ENCODE peak calls at places on chromosomes 5 and 9, in six cellular contexts. One of them, this sample, is unnamed.

GRCh38 chr5:123916331-123917121 is 404.5 kb downstream of the CSNK1G3 start:
- DNase-seq in endothelial cell: no peak
- DNase-seq in germinal center: no peak
- DNase-seq in caudate nucleus: no peak
- DNase-seq in GM23338: no peak
- DNase-seq in activated CD4-positive, alpha-beta T cell treated with anti-CD3 and anti-CD28 coated beads, Interleukin-2, amount 50 U/mL, for 1 hour: no peak
- DNase-seq in this sample: no peak

GRCh38 chr9:113511047-113511521 is 47.6 kb downstream of the RGS3 start:
- DNase-seq in endothelial cell: no peak
- DNase-seq in germinal center: no peak
- DNase-seq in caudate nucleus: no peak
- DNase-seq in GM23338: no peak
- DNase-seq in activated CD4-positive, alpha-beta T cell treated with anti-CD3 and anti-CD28 coated beads, Interleukin-2, amount 50 U/mL, for 1 hour: no peak
- DNase-seq in this sample: no peak

GRCh38 chr5:135324897-135325650 is 74.0 kb downstream of the MACROH2A1 start:
- DNase-seq in endothelial cell: no peak
- DNase-seq in germinal center: no peak
- DNase-seq in caudate nucleus: no peak
- DNase-seq in GM23338: no peak
- DNase-seq in activated CD4-positive, alpha-beta T cell treated with anti-CD3 and anti-CD28 coated beads, Interleukin-2, amount 50 U/mL, for 1 hour: peak; percentile 32
- DNase-seq in this sample: no peak

GRCh38 chr9:109912082-109912581 is 132.1 kb downstream of the PALM2AKAP2 start:
- DNase-seq in endothelial cell: no peak
- DNase-seq in germinal center: no peak
- DNase-seq in caudate nucleus: no peak
- DNase-seq in GM23338: no peak
- DNase-seq in activated CD4-positive, alpha-beta T cell treated with anti-CD3 and anti-CD28 coated beads, Interleukin-2, amount 50 U/mL, for 1 hour: no peak
- DNase-seq in this sample: no peak

GRCh38 chr5:98492258-98492657 is 281.2 kb upstream of the RGMB start:
- DNase-seq in endothelial cell: no peak
- DNase-seq in germinal center: no peak
- DNase-seq in caudate nucleus: no peak
- DNase-seq in GM23338: no peak
- DNase-seq in activated CD4-positive, alpha-beta T cell treated with anti-CD3 and anti-CD28 coated beads, Interleukin-2, amount 50 U/mL, for 1 hour: no peak
- DNase-seq in this sample: no peak

GRCh38 chr9:135615666-135616620 is 23.4 kb downstream of the GLT6D1 start:
- DNase-seq in endothelial cell: no peak
- DNase-seq in germinal center: no peak
- DNase-seq in caudate nucleus: no peak
- DNase-seq in GM23338: no peak
- DNase-seq in activated CD4-positive, alpha-beta T cell treated with anti-CD3 and anti-CD28 coated beads, Interleukin-2, amount 50 U/mL, for 1 hour: no peak
- DNase-seq in this sample: no peak

GRCh38 chr5:97071101-97071500 is 71.3 kb downstream of the LIX1 start:
- DNase-seq in endothelial cell: no peak
- DNase-seq in germinal center: no peak
- DNase-seq in caudate nucleus: no peak
- DNase-seq in GM23338: no peak
- DNase-seq in activated CD4-positive, alpha-beta T cell treated with anti-CD3 and anti-CD28 coated beads, Interleukin-2, amount 50 U/mL, for 1 hour: no peak
- DNase-seq in this sample: no peak

GRCh38 chr5:88979244-88979643 is 96.3 kb upstream of the MEF2C start:
- DNase-seq in endothelial cell: no peak
- DNase-seq in germinal center: peak; percentile 3
- DNase-seq in caudate nucleus: no peak
- DNase-seq in GM23338: peak; percentile 17
- DNase-seq in activated CD4-positive, alpha-beta T cell treated with anti-CD3 and anti-CD28 coated beads, Interleukin-2, amount 50 U/mL, for 1 hour: no peak
- DNase-seq in this sample: no peak

GRCh38 chr9:36742264-36742663 is 169.6 kb downstream of the MELK start:
- DNase-seq in endothelial cell: no peak
- DNase-seq in germinal center: no peak
- DNase-seq in caudate nucleus: no peak
- DNase-seq in GM23338: peak; percentile 30
- DNase-seq in activated CD4-positive, alpha-beta T cell treated with anti-CD3 and anti-CD28 coated beads, Interleukin-2, amount 50 U/mL, for 1 hour: no peak
- DNase-seq in this sample: no peak

GRCh38 chr5:74510476-74510875 is 130.1 kb downstream of the ENC1 start:
- DNase-seq in endothelial cell: no peak
- DNase-seq in germinal center: no peak
- DNase-seq in caudate nucleus: no peak
- DNase-seq in GM23338: no peak
- DNase-seq in activated CD4-positive, alpha-beta T cell treated with anti-CD3 and anti-CD28 coated beads, Interleukin-2, amount 50 U/mL, for 1 hour: no peak
- DNase-seq in this sample: no peak

GRCh38 chr5:67243349-67243748 is 46.8 kb upstream of the CD180 start:
- DNase-seq in endothelial cell: no peak
- DNase-seq in germinal center: no peak
- DNase-seq in caudate nucleus: no peak
- DNase-seq in GM23338: no peak
- DNase-seq in activated CD4-positive, alpha-beta T cell treated with anti-CD3 and anti-CD28 coated beads, Interleukin-2, amount 50 U/mL, for 1 hour: no peak
- DNase-seq in this sample: no peak

GRCh38 chr5:146091881-146092280 is 13.5 kb downstream of the PLAC8L1 start:
- DNase-seq in endothelial cell: no peak
- DNase-seq in germinal center: no peak
- DNase-seq in caudate nucleus: no peak
- DNase-seq in GM23338: no peak
- DNase-seq in activated CD4-positive, alpha-beta T cell treated with anti-CD3 and anti-CD28 coated beads, Interleukin-2, amount 50 U/mL, for 1 hour: no peak
- DNase-seq in this sample: no peak

GRCh38 chr5:437281-437771 is 5.7 kb upstream of the EXOC3 start:
- DNase-seq in endothelial cell: no peak
- DNase-seq in germinal center: no peak
- DNase-seq in caudate nucleus: no peak
- DNase-seq in GM23338: no peak
- DNase-seq in activated CD4-positive, alpha-beta T cell treated with anti-CD3 and anti-CD28 coated beads, Interleukin-2, amount 50 U/mL, for 1 hour: no peak
- DNase-seq in this sample: no peak

GRCh38 chr5:123701511-123702200 is 189.7 kb downstream of the CSNK1G3 start:
- DNase-seq in endothelial cell: no peak
- DNase-seq in germinal center: no peak
- DNase-seq in caudate nucleus: no peak
- DNase-seq in GM23338: no peak
- DNase-seq in activated CD4-positive, alpha-beta T cell treated with anti-CD3 and anti-CD28 coated beads, Interleukin-2, amount 50 U/mL, for 1 hour: no peak
- DNase-seq in this sample: no peak

This sample was measured in activated gamma-delta T cell.